ENCODE peak calls at places on chromosomes 1 and 21, in five cellular contexts. One of them, this sample, is unnamed.

GRCh38 chr1:165844933-165845332 is 17.5 kb downstream of the UCK2 start:
- DNase-seq in stomach: no peak
- DNase-seq in right lobe of liver: no peak
- DNase-seq in Peyer's patch: no peak
- DNase-seq in heart left ventricle: no peak
- DNase-seq in this sample: no peak

GRCh38 chr1:182338806-182339370 is 52.7 kb downstream of the GLUL start:
- DNase-seq in stomach: no peak
- DNase-seq in right lobe of liver: no peak
- DNase-seq in Peyer's patch: no peak
- DNase-seq in heart left ventricle: no peak
- DNase-seq in this sample: no peak

GRCh38 chr1:27416387-27417111 is 24.1 kb downstream of the GPR3 start:
- DNase-seq in stomach: no peak
- DNase-seq in right lobe of liver: no peak
- DNase-seq in Peyer's patch: peak
- DNase-seq in heart left ventricle: peak
- DNase-seq in this sample: no peak

GRCh38 chr21:35323947-35324346 is 274.8 kb upstream of the RUNX1 start:
- DNase-seq in stomach: no peak
- DNase-seq in right lobe of liver: no peak
- DNase-seq in Peyer's patch: no peak
- DNase-seq in heart left ventricle: peak
- DNase-seq in this sample: no peak

GRCh38 chr1:192002063-192002462 is 156.2 kb upstream of the RGS18 start:
- DNase-seq in stomach: no peak
- DNase-seq in right lobe of liver: no peak
- DNase-seq in Peyer's patch: no peak
- DNase-seq in heart left ventricle: no peak
- DNase-seq in this sample: no peak

GRCh38 chr1:63917571-63918394 is 144.0 kb downstream of the ROR1 start:
- DNase-seq in stomach: no peak
- DNase-seq in right lobe of liver: no peak
- DNase-seq in Peyer's patch: no peak
- DNase-seq in heart left ventricle: no peak
- DNase-seq in this sample: no peak

GRCh38 chr1:27144920-27145661 is 9.8 kb downstream of the SLC9A1 start:
- DNase-seq in stomach: peak
- DNase-seq in right lobe of liver: no peak
- DNase-seq in Peyer's patch: no peak
- DNase-seq in heart left ventricle: peak
- DNase-seq in this sample: peak

GRCh38 chr1:94736549-94736948 is 83.6 kb upstream of the SLC44A3 start:
- DNase-seq in stomach: no peak
- DNase-seq in right lobe of liver: no peak
- DNase-seq in Peyer's patch: no peak
- DNase-seq in heart left ventricle: no peak
- DNase-seq in this sample: no peak

GRCh38 chr1:36420409-36420808 is 22.7 kb upstream of the LSM10 start:
- DNase-seq in stomach: no peak
- DNase-seq in right lobe of liver: no peak
- DNase-seq in Peyer's patch: no peak
- DNase-seq in heart left ventricle: no peak
- DNase-seq in this sample: peak

GRCh38 chr21:15849925-15850324 is 120.1 kb downstream of the USP25 start:
- DNase-seq in stomach: no peak
- DNase-seq in right lobe of liver: no peak
- DNase-seq in Peyer's patch: no peak
- DNase-seq in heart left ventricle: no peak
- DNase-seq in this sample: no peak

GRCh38 chr1:105664495-105664894 is 1392.0 kb upstream of the PRMT6 start:
- DNase-seq in stomach: no peak
- DNase-seq in right lobe of liver: no peak
- DNase-seq in Peyer's patch: no peak
- DNase-seq in heart left ventricle: no peak
- DNase-seq in this sample: no peak

GRCh38 chr21:35027558-35028450 is 21.3 kb downstream of the RUNX1 start:
- DNase-seq in stomach: no peak
- DNase-seq in right lobe of liver: no peak
- DNase-seq in Peyer's patch: no peak
- DNase-seq in heart left ventricle: no peak
- DNase-seq in this sample: no peak

GRCh38 chr1:173392895-173393654 is 84.1 kb upstream of the PRDX6 start:
- DNase-seq in stomach: no peak
- DNase-seq in right lobe of liver: no peak
- DNase-seq in Peyer's patch: no peak
- DNase-seq in heart left ventricle: peak
- DNase-seq in this sample: no peak

GRCh38 chr1:3902546-3902945 is 2.5 kb upstream of the C1orf174 start:
- DNase-seq in stomach: no peak
- DNase-seq in right lobe of liver: no peak
- DNase-seq in Peyer's patch: no peak
- DNase-seq in heart left ventricle: no peak
- DNase-seq in this sample: no peak

GRCh38 chr1:221230605-221231004 is 351.4 kb downstream of the HLX start:
- DNase-seq in stomach: no peak
- DNase-seq in right lobe of liver: no peak
- DNase-seq in Peyer's patch: no peak
- DNase-seq in heart left ventricle: peak
- DNase-seq in this sample: no peak

GRCh38 chr1:9031484-9032259 is 5.4 kb upstream of the SLC2A7 start:
- DNase-seq in stomach: no peak
- DNase-seq in right lobe of liver: no peak
- DNase-seq in Peyer's patch: no peak
- DNase-seq in heart left ventricle: peak
- DNase-seq in this sample: no peak

GRCh38 chr1:42993631-42994121 is 35.0 kb upstream of the SLC2A1 start:
- DNase-seq in stomach: no peak
- DNase-seq in right lobe of liver: no peak
- DNase-seq in Peyer's patch: peak
- DNase-seq in heart left ventricle: peak
- DNase-seq in this sample: no peak

GRCh38 chr1:31148409-31148808 is 82.9 kb upstream of the PUM1 start:
- DNase-seq in stomach: no peak
- DNase-seq in right lobe of liver: no peak
- DNase-seq in Peyer's patch: no peak
- DNase-seq in heart left ventricle: no peak
- DNase-seq in this sample: no peak

GRCh38 chr1:207867136-207868081 is 43.5 kb downstream of the CD34 start:
- DNase-seq in stomach: peak
- DNase-seq in right lobe of liver: peak
- DNase-seq in Peyer's patch: no peak
- DNase-seq in heart left ventricle: peak
- DNase-seq in this sample: no peak

GRCh38 chr1:109750241-109750882 is 9.5 kb upstream of the GSTM3 start:
- DNase-seq in stomach: no peak
- DNase-seq in right lobe of liver: no peak
- DNase-seq in Peyer's patch: no peak
- DNase-seq in heart left ventricle: no peak
- DNase-seq in this sample: no peak

GRCh38 chr1:161733526-161733925 is 12.2 kb downstream of the FCRLB start:
- DNase-seq in stomach: no peak
- DNase-seq in right lobe of liver: no peak
- DNase-seq in Peyer's patch: no peak
- DNase-seq in heart left ventricle: no peak
- DNase-seq in this sample: no peak

GRCh38 chr1:245600658-245601057 is 445.9 kb downstream of the KIF26B start:
- DNase-seq in stomach: no peak
- DNase-seq in right lobe of liver: no peak
- DNase-seq in Peyer's patch: no peak
- DNase-seq in heart left ventricle: no peak
- DNase-seq in this sample: no peak

GRCh38 chr1:3909615-3910014 is 9.5 kb upstream of the C1orf174 start:
- DNase-seq in stomach: no peak
- DNase-seq in right lobe of liver: no peak
- DNase-seq in Peyer's patch: no peak
- DNase-seq in heart left ventricle: no peak
- DNase-seq in this sample: no peak

GRCh38 chr21:35390013-35390776 is 341.1 kb upstream of the RUNX1 start:
- DNase-seq in stomach: peak
- DNase-seq in right lobe of liver: no peak
- DNase-seq in Peyer's patch: no peak
- DNase-seq in heart left ventricle: no peak
- DNase-seq in this sample: no peak

GRCh38 chr1:29415861-29416260 is 179.5 kb downstream of the PTPRU start:
- DNase-seq in stomach: no peak
- DNase-seq in right lobe of liver: no peak
- DNase-seq in Peyer's patch: no peak
- DNase-seq in heart left ventricle: no peak
- DNase-seq in this sample: no peak

GRCh38 chr1:110673197-110673701 is 1.5 kb downstream of the KCNA3 start:
- DNase-seq in stomach: no peak
- DNase-seq in right lobe of liver: no peak
- DNase-seq in Peyer's patch: peak
- DNase-seq in heart left ventricle: no peak
- DNase-seq in this sample: no peak

GRCh38 chr1:27388337-27389005 is 4.0 kb upstream of the GPR3 start:
- DNase-seq in stomach: peak
- DNase-seq in right lobe of liver: peak
- DNase-seq in Peyer's patch: peak
- DNase-seq in heart left ventricle: peak
- DNase-seq in this sample: peak

GRCh38 chr21:34952701-34953100 is 96.4 kb downstream of the RUNX1 start:
- DNase-seq in stomach: no peak
- DNase-seq in right lobe of liver: no peak
- DNase-seq in Peyer's patch: no peak
- DNase-seq in heart left ventricle: no peak
- DNase-seq in this sample: no peak

GRCh38 chr1:8142955-8143629 is 117.0 kb upstream of the ERRFI1 start:
- DNase-seq in stomach: no peak
- DNase-seq in right lobe of liver: no peak
- DNase-seq in Peyer's patch: no peak
- DNase-seq in heart left ventricle: no peak
- DNase-seq in this sample: no peak

GRCh38 chr1:25034736-25035522 is 104.9 kb upstream of the RUNX3 start:
- DNase-seq in stomach: no peak
- DNase-seq in right lobe of liver: no peak
- DNase-seq in Peyer's patch: no peak
- DNase-seq in heart left ventricle: peak
- DNase-seq in this sample: no peak

GRCh38 chr1:19273106-19273843 is 15.3 kb downstream of the AKR7A3 start:
- DNase-seq in stomach: peak
- DNase-seq in right lobe of liver: peak
- DNase-seq in Peyer's patch: no peak
- DNase-seq in heart left ventricle: no peak
- DNase-seq in this sample: no peak

GRCh38 chr1:40308036-40308727 is 8.9 kb downstream of the COL9A2 start:
- DNase-seq in stomach: peak
- DNase-seq in right lobe of liver: no peak
- DNase-seq in Peyer's patch: no peak
- DNase-seq in heart left ventricle: peak
- DNase-seq in this sample: no peak

GRCh38 chr1:205543351-205544305 is 39.2 kb downstream of the CDK18 start:
- DNase-seq in stomach: peak
- DNase-seq in right lobe of liver: peak
- DNase-seq in Peyer's patch: no peak
- DNase-seq in heart left ventricle: peak
- DNase-seq in this sample: peak

GRCh38 chr1:1761504-1762376 is 16.5 kb downstream of the NADK start:
- DNase-seq in stomach: no peak
- DNase-seq in right lobe of liver: peak
- DNase-seq in Peyer's patch: peak
- DNase-seq in heart left ventricle: no peak
- DNase-seq in this sample: no peak

GRCh38 chr1:68174173-68175113 is 57.9 kb downstream of the WLS start:
- DNase-seq in stomach: peak
- DNase-seq in right lobe of liver: no peak
- DNase-seq in Peyer's patch: peak
- DNase-seq in heart left ventricle: peak
- DNase-seq in this sample: peak

GRCh38 chr1:103208844-103209243 is 100.5 kb upstream of the COL11A1 start:
- DNase-seq in stomach: no peak
- DNase-seq in right lobe of liver: no peak
- DNase-seq in Peyer's patch: no peak
- DNase-seq in heart left ventricle: no peak
- DNase-seq in this sample: no peak
- TF ChIP-seq POLR2A in stomach: no peak
- TF ChIP-seq POLR2A in right lobe of liver: no peak
- TF ChIP-seq POLR2A in Peyer's patch: no peak
- TF ChIP-seq POLR2A in heart left ventricle: no peak
- TF ChIP-seq POLR2A in this sample: no peak

DNA sequence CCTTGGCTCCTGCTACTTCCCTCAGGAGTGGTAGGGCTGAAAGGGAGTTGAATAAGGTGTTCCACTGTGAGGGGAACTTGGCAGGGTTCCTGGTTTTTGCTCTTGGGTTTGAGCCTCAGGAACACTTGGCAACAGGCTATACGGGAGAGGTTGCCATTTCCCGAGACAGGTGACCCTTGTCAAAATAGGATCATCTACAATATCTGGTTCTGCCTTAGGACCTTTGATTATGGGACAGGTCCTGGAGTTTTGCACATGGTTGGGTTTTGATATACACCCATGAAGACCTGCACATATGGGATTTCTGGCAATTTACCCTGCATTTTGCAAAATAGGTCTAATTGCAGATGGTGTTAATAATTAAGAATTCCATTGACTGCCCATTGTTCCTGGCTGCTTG is 31.1 kb downstream of the YY1AP1 start:
- DNase-seq in stomach: no peak
- DNase-seq in right lobe of liver: no peak
- DNase-seq in Peyer's patch: no peak
- DNase-seq in heart left ventricle: no peak
- DNase-seq in this sample: no peak
- TF ChIP-seq POLR2A in stomach: no peak
- TF ChIP-seq POLR2A in right lobe of liver: no peak
- TF ChIP-seq POLR2A in Peyer's patch: no peak
- TF ChIP-seq POLR2A in heart left ventricle: no peak
- TF ChIP-seq POLR2A in this sample: no peak

GRCh38 chr1:178942285-178943218 is 71.7 kb upstream of the ANGPTL1 start:
- DNase-seq in stomach: no peak
- DNase-seq in right lobe of liver: no peak
- DNase-seq in Peyer's patch: no peak
- DNase-seq in heart left ventricle: peak
- DNase-seq in this sample: no peak
- TF ChIP-seq POLR2A in stomach: no peak
- TF ChIP-seq POLR2A in right lobe of liver: no peak
- TF ChIP-seq POLR2A in Peyer's patch: no peak
- TF ChIP-seq POLR2A in heart left ventricle: no peak
- TF ChIP-seq POLR2A in this sample: no peak

GRCh38 chr1:15724949-15725880 is 10.8 kb upstream of the SLC25A34 start:
- DNase-seq in stomach: no peak
- DNase-seq in right lobe of liver: no peak
- DNase-seq in Peyer's patch: no peak
- DNase-seq in heart left ventricle: peak
- DNase-seq in this sample: no peak
- TF ChIP-seq POLR2A in stomach: no peak
- TF ChIP-seq POLR2A in right lobe of liver: no peak
- TF ChIP-seq POLR2A in Peyer's patch: no peak
- TF ChIP-seq POLR2A in heart left ventricle: no peak
- TF ChIP-seq POLR2A in this sample: no peak

GRCh38 chr1:116556289-116557006 is 14.4 kb downstream of the CD58 start:
- DNase-seq in stomach: peak
- DNase-seq in right lobe of liver: no peak
- DNase-seq in Peyer's patch: peak
- DNase-seq in heart left ventricle: peak
- DNase-seq in this sample: no peak
- TF ChIP-seq POLR2A in stomach: no peak
- TF ChIP-seq POLR2A in right lobe of liver: no peak
- TF ChIP-seq POLR2A in Peyer's patch: no peak
- TF ChIP-seq POLR2A in heart left ventricle: no peak
- TF ChIP-seq POLR2A in this sample: no peak